ENCODE peak calls at places on chromosomes 7 and 10, in five cellular contexts. One of them, this sample, is unnamed.

GRCh38 chr7:81584667-81585066 is 185.2 kb downstream of the HGF start:
- DNase-seq in right lobe of liver: no peak
- DNase-seq in ovary: no peak
- DNase-seq in A549: no peak
- DNase-seq in transverse colon: no peak
- DNase-seq in this sample: no peak

GRCh38 chr7:83060218-83060617 is 102.5 kb downstream of the PCLO start:
- DNase-seq in ovary: no peak
- DNase-seq in transverse colon: no peak
- DNase-seq in A549: no peak
- DNase-seq in right lobe of liver: peak; percentile 68
- DNase-seq in this sample: peak; percentile 14

GRCh38 chr7:66211429-66211828 is 6.3 kb downstream of the TPST1 start:
- DNase-seq in A549: no peak
- DNase-seq in transverse colon: no peak
- DNase-seq in right lobe of liver: no peak
- DNase-seq in ovary: no peak
- DNase-seq in this sample: no peak

GRCh38 chr10:121662531-121662930 is 64.3 kb upstream of the FGFR2 start:
- DNase-seq in right lobe of liver: no peak
- DNase-seq in ovary: no peak
- DNase-seq in transverse colon: no peak
- DNase-seq in A549: no peak
- DNase-seq in this sample: no peak

GRCh38 chr10:88150338-88150737 is 286.9 kb downstream of the PTEN start:
- DNase-seq in ovary: no peak
- DNase-seq in A549: peak; percentile 59
- DNase-seq in transverse colon: no peak
- DNase-seq in right lobe of liver: no peak
- DNase-seq in this sample: no peak

GRCh38 chr10:44045020-44045419 is 339.9 kb downstream of the CXCL12 start:
- DNase-seq in right lobe of liver: no peak
- DNase-seq in transverse colon: no peak
- DNase-seq in ovary: no peak
- DNase-seq in A549: no peak
- DNase-seq in this sample: no peak

GRCh38 chr7:151704284-151704968 is 172.5 kb downstream of the PRKAG2 start:
- DNase-seq in ovary: no peak
- DNase-seq in right lobe of liver: no peak
- DNase-seq in transverse colon: no peak
- DNase-seq in A549: no peak
- DNase-seq in this sample: no peak

GRCh38 chr10:11397980-11398580 is 213.4 kb downstream of the USP6NL start:
- DNase-seq in transverse colon: no peak
- DNase-seq in right lobe of liver: no peak
- DNase-seq in ovary: no peak
- DNase-seq in A549: no peak
- DNase-seq in this sample: peak; percentile 23

GRCh38 chr7:156935250-156935649 is 14.3 kb upstream of the NOM1 start:
- DNase-seq in A549: no peak
- DNase-seq in right lobe of liver: no peak
- DNase-seq in transverse colon: no peak
- DNase-seq in ovary: no peak
- DNase-seq in this sample: no peak

GRCh38 chr10:73819513-73820093 is 8.2 kb upstream of the NDST2 start:
- DNase-seq in A549: no peak
- DNase-seq in ovary: no peak
- DNase-seq in right lobe of liver: peak; percentile 98
- DNase-seq in transverse colon: peak; percentile 84
- DNase-seq in this sample: no peak

GRCh38 chr10:101614957-101615759 is 27.0 kb downstream of the DPCD start:
- DNase-seq in transverse colon: no peak
- DNase-seq in A549: no peak
- DNase-seq in right lobe of liver: no peak
- DNase-seq in ovary: no peak
- DNase-seq in this sample: no peak

GRCh38 chr10:3424102-3424803 is 251.7 kb upstream of the PITRM1 start:
- DNase-seq in A549: no peak
- DNase-seq in right lobe of liver: no peak
- DNase-seq in ovary: no peak
- DNase-seq in transverse colon: no peak
- DNase-seq in this sample: no peak

GRCh38 chr7:117995850-117996650 is 122.8 kb upstream of the CTTNBP2 start:
- DNase-seq in right lobe of liver: no peak
- DNase-seq in transverse colon: no peak
- DNase-seq in ovary: no peak
- DNase-seq in A549: no peak
- DNase-seq in this sample: no peak

DNA sequence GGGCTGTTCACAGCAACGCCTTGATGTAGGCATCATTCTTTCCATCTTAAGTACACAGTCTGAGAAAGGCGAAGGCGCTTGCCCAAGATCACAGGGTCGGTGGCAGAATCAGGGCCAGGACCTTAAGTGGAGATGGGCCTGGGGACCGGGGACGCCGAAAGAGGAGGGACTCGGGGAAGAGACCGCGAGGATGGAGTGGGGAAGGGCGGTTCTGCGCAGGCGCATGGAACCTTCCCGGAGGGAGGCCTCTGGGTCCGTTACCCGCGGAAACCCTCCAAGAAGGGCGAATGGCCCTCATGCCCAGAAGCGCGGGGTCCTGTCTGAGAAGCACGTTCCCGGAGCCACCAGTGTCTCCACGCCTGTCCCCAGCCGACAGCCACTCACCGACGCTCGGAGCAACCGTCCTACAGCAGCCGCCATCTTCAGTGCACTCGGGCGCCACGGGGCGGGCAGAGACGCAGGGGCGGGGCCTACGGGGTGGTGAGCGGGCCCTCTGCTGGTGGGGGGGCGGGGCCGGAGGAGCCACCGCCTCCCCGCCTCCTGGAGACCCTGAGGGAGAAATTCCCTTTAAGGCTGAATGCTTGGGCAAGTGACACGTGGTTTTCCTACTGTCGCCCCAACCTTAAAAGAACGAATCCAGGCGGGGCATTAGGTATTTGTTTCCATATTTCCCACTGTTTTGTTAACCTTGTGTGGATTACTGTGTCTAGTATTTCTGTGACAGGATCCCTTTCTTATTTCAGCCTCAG is at the start of gene PRDX3:
- DNase-seq in ovary: peak; percentile 93
- DNase-seq in right lobe of liver: peak; percentile 93
- DNase-seq in transverse colon: peak; percentile 95
- DNase-seq in A549: peak; percentile 79
- DNase-seq in this sample: peak; percentile 95
- TF ChIP-seq CTCF in ovary: peak; percentile 18
- TF ChIP-seq CTCF in right lobe of liver: peak; percentile 37
- TF ChIP-seq CTCF in transverse colon: peak; percentile 17
- TF ChIP-seq CTCF in A549: no peak
- TF ChIP-seq CTCF in this sample: no peak

DNA sequence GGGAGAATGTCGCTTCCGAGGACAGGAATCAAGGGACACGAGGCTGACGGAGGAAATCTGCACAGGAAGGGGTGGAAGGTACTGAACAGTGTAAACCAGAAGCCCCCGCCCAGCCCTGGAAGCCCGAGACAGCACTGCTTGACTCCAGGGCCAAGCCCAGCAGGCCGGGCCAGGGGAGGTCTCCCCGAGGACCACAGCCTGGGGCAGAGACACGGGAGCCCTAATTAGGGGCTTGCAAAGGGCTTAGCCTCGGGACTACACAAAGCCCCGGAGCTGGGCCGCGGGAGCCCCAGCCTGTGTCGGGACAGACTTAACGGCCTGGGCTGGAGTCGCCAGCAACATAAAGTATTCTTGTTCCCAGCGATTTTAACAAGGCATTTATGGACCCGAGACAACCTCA is 50.8 kb downstream of the OAT start:
- DNase-seq in A549: no peak
- DNase-seq in ovary: no peak
- DNase-seq in transverse colon: no peak
- DNase-seq in right lobe of liver: no peak
- DNase-seq in this sample: no peak
- H3K4me1 ChIP-seq in A549: no peaks in the 10 kb centered on the region
- H3K4me1 ChIP-seq in ovary: no peaks in the 10 kb centered on the region
- H3K4me1 ChIP-seq in transverse colon: no peaks in the 10 kb centered on the region
- H3K4me1 ChIP-seq in right lobe of liver: no peaks in the 10 kb centered on the region
- H3K4me1 ChIP-seq in this sample: no peaks in the 10 kb centered on the region

GRCh38 chr10:71945819-71946474 is 18.2 kb upstream of the CHST3 start:
- DNase-seq in A549: no peak
- DNase-seq in transverse colon: no peak
- DNase-seq in ovary: no peak
- DNase-seq in right lobe of liver: no peak
- DNase-seq in this sample: no peak

GRCh38 chr10:71950683-71951082 is 13.5 kb upstream of the CHST3 start:
- DNase-seq in transverse colon: no peak
- DNase-seq in ovary: no peak
- DNase-seq in A549: no peak
- DNase-seq in right lobe of liver: peak; percentile 8
- DNase-seq in this sample: no peak

GRCh38 chr10:71941318-71941717 is 22.9 kb upstream of the CHST3 start:
- DNase-seq in right lobe of liver: no peak
- DNase-seq in A549: no peak
- DNase-seq in transverse colon: no peak
- DNase-seq in ovary: no peak
- DNase-seq in this sample: no peak

GRCh38 chr10:71948496-71949067 is 15.6 kb upstream of the CHST3 start:
- DNase-seq in right lobe of liver: peak; percentile 18
- DNase-seq in transverse colon: no peak
- DNase-seq in ovary: no peak
- DNase-seq in A549: no peak
- DNase-seq in this sample: no peak

GRCh38 chr10:71946700-71947099 is 17.5 kb upstream of the CHST3 start:
- DNase-seq in A549: no peak
- DNase-seq in right lobe of liver: no peak
- DNase-seq in ovary: no peak
- DNase-seq in transverse colon: no peak
- DNase-seq in this sample: no peak
- TF ChIP-seq POLR2A in A549: no peak
- TF ChIP-seq POLR2A in right lobe of liver: no peak
- TF ChIP-seq POLR2A in ovary: no peak
- TF ChIP-seq POLR2A in transverse colon: no peak
- TF ChIP-seq POLR2A in this sample: no peak

DNA sequence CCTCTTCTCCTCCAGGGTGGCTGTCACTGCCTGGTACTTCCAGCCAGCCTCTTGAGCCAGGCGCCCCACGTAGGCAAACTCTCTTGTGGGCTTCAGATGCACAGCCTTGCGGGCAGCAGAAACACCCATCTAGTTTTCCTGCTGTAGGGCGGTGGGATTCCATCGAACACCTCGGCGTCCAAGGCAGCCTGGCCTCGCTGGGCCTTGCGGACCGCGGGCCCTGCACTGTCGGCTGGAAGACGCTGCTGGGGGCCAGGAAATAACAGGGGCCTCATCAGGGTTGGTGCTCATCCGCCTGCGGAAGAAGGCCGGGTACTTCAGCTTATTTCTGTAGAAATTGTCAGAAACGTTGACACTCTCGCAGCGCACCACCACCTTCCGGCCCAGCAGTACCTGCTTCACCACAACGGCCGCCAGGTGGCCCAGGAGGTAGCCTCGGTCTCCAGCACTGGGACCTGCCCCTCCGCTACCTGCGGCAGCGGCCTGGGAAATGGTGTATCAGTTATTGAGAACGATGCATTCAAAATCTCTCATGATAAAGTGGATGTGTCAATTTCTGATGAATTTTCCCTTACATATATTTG is 61.1 kb downstream of the WDFY4 start:
- DNase-seq in right lobe of liver: peak; percentile 24
- DNase-seq in transverse colon: no peak
- DNase-seq in A549: no peak
- DNase-seq in ovary: no peak
- DNase-seq in this sample: peak; percentile 49
- TF ChIP-seq CTCF in right lobe of liver: no peak
- TF ChIP-seq CTCF in transverse colon: no peak
- TF ChIP-seq CTCF in A549: no peak
- TF ChIP-seq CTCF in ovary: no peak
- TF ChIP-seq CTCF in this sample: no peak

GRCh38 chr7:133815677-133816210 is 311.4 kb upstream of the LRGUK start:
- DNase-seq in transverse colon: no peak
- DNase-seq in right lobe of liver: no peak
- DNase-seq in ovary: no peak
- DNase-seq in A549: no peak
- DNase-seq in this sample: no peak
- H3K4me1 ChIP-seq in transverse colon: no peaks in the 10 kb centered on the region
- H3K4me1 ChIP-seq in right lobe of liver: no peaks in the 10 kb centered on the region
- H3K4me1 ChIP-seq in ovary: no peaks in the 10 kb centered on the region
- H3K4me1 ChIP-seq in A549: peaks cover 7% of the 10 kb centered on the region
- H3K4me1 ChIP-seq in this sample: no peaks in the 10 kb centered on the region

GRCh38 chr7:54758702-54759665 is at the start of gene SEC61G:
- DNase-seq in right lobe of liver: peak; percentile 98
- DNase-seq in transverse colon: peak; percentile 98
- DNase-seq in A549: peak; percentile 93
- DNase-seq in ovary: peak; percentile 98
- DNase-seq in this sample: peak; percentile 98
- TF ChIP-seq POLR2A in right lobe of liver: peak; percentile 90
- TF ChIP-seq POLR2A in transverse colon: peak; percentile 89
- TF ChIP-seq POLR2A in A549: peak; percentile 84
- TF ChIP-seq POLR2A in ovary: peak; percentile 94
- TF ChIP-seq POLR2A in this sample: peak; percentile 50

This sample was measured in testis.